ENCODE peak calls at places on chromosomes 7 and 10, in five cellular contexts. J is SK-N-SH, E is suprapubic skin, X is endothelial cell of umbilical vein, R is breast epithelium. B is an unnamed sample.

GRCh38 chr10:44697096-44697495 is 214.0 kb upstream of the TMEM72 start:
- DNase-seq in X (no peak), J (no peak), E (no peak), R (no peak), B (no peak)

GRCh38 chr7:124201768-124202349 is 169.0 kb upstream of the TMEM229A start:
- DNase-seq in E (no peak), R (no peak), J (no peak), X (no peak), B (no peak)

GRCh38 chr10:61904711-61905445 is 3.4 kb downstream of the ARID5B start:
- DNase-seq in E (no peak), X (peak), R (no peak), J (peak), B (peak)

GRCh38 chr7:27108390-27109127 is 6.1 kb upstream of the HOXA2 start:
- DNase-seq in X (peak), J (no peak), E (peak), R (no peak), B (no peak)

GRCh38 chr10:30885423-30885822 is 146.2 kb downstream of the ZNF438 start:
- DNase-seq in J (no peak), R (no peak), X (no peak), E (no peak), B (no peak)

GRCh38 chr7:44222074-44222473 is 21.3 kb downstream of the YKT6 start:
- DNase-seq in J (no peak), R (no peak), E (no peak), X (no peak), B (no peak)

GRCh38 chr10:87036623-87037022 is 16.5 kb downstream of the FAM25A start:
- DNase-seq in E (no peak), R (no peak), J (no peak), X (no peak), B (no peak)

GRCh38 chr7:156460861-156461632 is 179.5 kb upstream of the RNF32 start:
- DNase-seq in R (no peak), E (no peak), J (no peak), X (no peak), B (no peak)

GRCh38 chr7:17608114-17608833 is 309.8 kb downstream of the AHR start:
- DNase-seq in R (no peak), J (no peak), E (no peak), X (no peak), B (no peak)

GRCh38 chr10:28906934-28907333 is 229.6 kb downstream of the BAMBI start:
- DNase-seq in R (no peak), E (no peak), J (no peak), X (peak), B (no peak)

GRCh38 chr7:137879357-137880158 is 32.8 kb upstream of the DGKI start:
- DNase-seq in R (no peak), J (no peak), X (no peak), E (no peak), B (no peak)

GRCh38 chr10:132670546-132670945 is 115.4 kb downstream of the NKX6-2 start:
- DNase-seq in J (no peak), X (no peak), E (no peak), R (peak), B (no peak)

GRCh38 chr10:18583575-18584270 is 67.7 kb downstream of the NSUN6 start:
- DNase-seq in X (peak), R (no peak), J (no peak), E (no peak), B (no peak)

GRCh38 chr10:115727114-115727513 is 545.9 kb downstream of the GFRA1 start:
- DNase-seq in J (peak), E (no peak), R (no peak), X (no peak), B (no peak)

GRCh38 chr7:156055206-156055822 is 243.1 kb upstream of the SHH start:
- DNase-seq in E (no peak), R (no peak), X (no peak), J (no peak), B (peak)

GRCh38 chr7:5528071-5528814 is 104.6 kb upstream of the TNRC18 start:
- DNase-seq in R (no peak), E (peak), J (no peak), X (peak), B (no peak)

GRCh38 chr10:31320179-31320597 is 1.2 kb downstream of the ZEB1 start:
- DNase-seq in E (peak), R (no peak), X (no peak), J (peak), B (no peak)

GRCh38 chr10:7258948-7259523 is 151.8 kb downstream of the SFMBT2 start:
- DNase-seq in E (no peak), R (no peak), J (peak), X (no peak), B (no peak)

GRCh38 chr7:130891254-130892094 is 157.5 kb upstream of the KLF14 start:
- DNase-seq in E (no peak), R (no peak), J (no peak), X (peak), B (no peak)

GRCh38 chr7:23864984-23865383 is 155.0 kb downstream of the STK31 start:
- DNase-seq in R (no peak), X (peak), J (no peak), E (no peak), B (peak)

GRCh38 chr7:30487371-30487770 is 8.8 kb upstream of the NOD1 start:
- DNase-seq in X (no peak), E (no peak), R (no peak), J (no peak), B (no peak)

GRCh38 chr7:44114586-44115310 is 8.6 kb downstream of the POLD2 start:
- DNase-seq in J (no peak), E (no peak), X (no peak), R (no peak), B (no peak)

GRCh38 chr10:11546581-11546980 is 64.9 kb downstream of the USP6NL start:
- DNase-seq in X (peak), J (no peak), E (no peak), R (no peak), B (no peak)

GRCh38 chr10:3208481-3209406 is 36.2 kb upstream of the PITRM1 start:
- DNase-seq in R (no peak), J (no peak), X (no peak), E (peak), B (no peak)

GRCh38 chr7:17971392-17971791 is 31.1 kb upstream of the SNX13 start:
- DNase-seq in E (no peak), J (no peak), R (no peak), X (peak), B (no peak)

DNA sequence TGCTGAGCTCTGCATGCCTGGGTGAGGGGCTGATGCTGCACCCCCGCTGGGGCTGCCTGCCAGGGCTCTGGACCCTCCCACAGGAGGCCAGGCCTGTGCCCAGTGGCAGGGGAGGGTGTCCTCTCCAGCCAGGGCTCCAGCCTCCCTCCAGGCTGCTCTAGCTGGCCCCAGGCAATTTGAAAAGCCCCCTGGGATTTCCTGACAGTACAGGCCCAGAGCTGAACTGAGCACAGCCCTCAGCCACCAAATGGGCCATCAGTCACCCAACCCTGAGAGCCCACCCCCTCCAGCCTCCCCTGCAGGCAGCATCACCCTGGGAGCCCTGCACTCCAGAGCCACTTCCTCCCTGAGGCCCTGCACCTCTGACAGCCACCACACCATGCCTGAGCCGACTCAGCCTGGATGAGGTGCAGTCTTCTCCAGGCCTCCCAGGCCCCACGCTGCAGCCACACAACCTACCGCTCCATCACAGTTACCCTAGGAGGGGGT is 101.8 kb upstream of the RET start:
- DNase-seq in E (peak), X (no peak), R (no peak), J (peak), B (no peak)
- TF ChIP-seq POLR2AphosphoS5 in E (no peak), X (no peak), R (no peak), J (no peak), B (no peak)

GRCh38 chr7:105854516-105854915 is 21.9 kb downstream of the ATXN7L1 start:
- DNase-seq in E (no peak), R (no peak), X (no peak), J (no peak), B (no peak)

GRCh38 chr7:105851064-105851463 is 25.3 kb downstream of the ATXN7L1 start:
- DNase-seq in X (no peak), R (no peak), J (no peak), E (no peak), B (no peak)

GRCh38 chr7:105849122-105849855 is 27.1 kb downstream of the ATXN7L1 start:
- DNase-seq in X (peak), R (no peak), J (no peak), E (no peak), B (no peak)

GRCh38 chr7:105857009-105857952 is 19.1 kb downstream of the ATXN7L1 start:
- DNase-seq in E (no peak), X (no peak), J (no peak), R (no peak), B (no peak)

GRCh38 chr7:105853931-105854419 is 22.4 kb downstream of the ATXN7L1 start:
- DNase-seq in E (no peak), X (peak), R (no peak), J (peak), B (no peak)
- H3K4me3 ChIP-seq in E (no peak), X (no peak), R (peak), J (no peak), B (no peak)

GRCh38 chr7:77696643-77697534 is 630 bp downstream of the RSBN1L start:
- DNase-seq in E (peak), J (peak), R (peak), X (peak), B (no peak)
- TF ChIP-seq POLR2AphosphoS5 in E (no peak), J (no peak), R (no peak), X (no peak), B (no peak)

DNA sequence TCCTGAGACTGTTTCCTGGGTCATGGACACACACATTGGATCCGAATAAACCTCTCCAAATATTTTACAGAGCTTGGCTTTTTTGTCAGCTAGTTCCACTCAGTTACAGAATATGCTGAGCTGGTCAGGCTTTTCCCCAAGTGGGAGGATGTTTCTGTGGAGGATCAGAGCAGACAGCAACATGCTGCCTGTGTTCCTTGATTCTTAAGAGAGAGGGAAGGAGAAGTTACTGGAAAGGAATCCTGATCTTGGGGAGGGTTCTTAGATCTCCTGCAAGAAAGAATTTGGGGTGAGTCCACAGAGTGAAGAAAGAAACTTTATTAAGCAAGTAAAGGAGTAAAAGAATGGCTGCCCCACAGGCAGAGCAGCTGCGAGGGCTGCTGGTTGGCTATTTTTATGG is 76.8 kb upstream of the RPA3 start:
- DNase-seq in J (no peak), E (no peak), X (no peak), R (no peak), B (no peak)
- H3K4me3 ChIP-seq in J (no peak), E (no peak), X (no peak), R (no peak), B (no peak)

GRCh38 chr7:77450054-77450453 is 33.9 kb upstream of the GSAP start:
- DNase-seq in X (no peak), E (no peak), R (no peak), J (no peak), B (no peak)

GRCh38 chr7:77453531-77453930 is 37.4 kb upstream of the GSAP start:
- DNase-seq in J (no peak), R (no peak), X (peak), E (no peak), B (no peak)

GRCh38 chr7:77454802-77455201 is 38.7 kb upstream of the GSAP start:
- DNase-seq in J (no peak), X (no peak), R (no peak), E (no peak), B (no peak)

GRCh38 chr7:77447616-77448015 is 31.5 kb upstream of the GSAP start:
- DNase-seq in X (no peak), E (no peak), J (no peak), R (no peak), B (no peak)

DNA sequence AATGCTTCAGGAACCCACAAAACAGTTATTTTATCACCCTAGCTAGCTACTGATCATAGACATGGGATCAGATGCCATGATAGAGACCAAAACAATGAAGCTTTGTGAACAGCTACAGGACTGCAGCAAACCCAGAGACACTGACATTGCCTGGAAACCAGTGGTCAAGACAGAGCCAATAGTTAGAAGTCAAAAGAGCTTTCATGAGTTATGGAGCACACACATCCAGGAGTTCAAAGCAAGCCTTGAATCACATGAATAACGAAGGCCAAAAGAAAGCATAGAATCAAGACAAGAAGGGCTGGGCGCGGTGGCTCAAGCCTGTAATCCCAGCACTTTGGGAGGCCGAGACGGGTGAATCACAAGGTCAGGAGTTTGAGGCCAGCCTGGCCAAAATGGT is 34.5 kb upstream of the GSAP start:
- DNase-seq in X (no peak), E (no peak), R (no peak), J (no peak), B (no peak)
- TF ChIP-seq POLR2AphosphoS5 in X (no peak), E (no peak), R (no peak), J (no peak), B (no peak)

DNA sequence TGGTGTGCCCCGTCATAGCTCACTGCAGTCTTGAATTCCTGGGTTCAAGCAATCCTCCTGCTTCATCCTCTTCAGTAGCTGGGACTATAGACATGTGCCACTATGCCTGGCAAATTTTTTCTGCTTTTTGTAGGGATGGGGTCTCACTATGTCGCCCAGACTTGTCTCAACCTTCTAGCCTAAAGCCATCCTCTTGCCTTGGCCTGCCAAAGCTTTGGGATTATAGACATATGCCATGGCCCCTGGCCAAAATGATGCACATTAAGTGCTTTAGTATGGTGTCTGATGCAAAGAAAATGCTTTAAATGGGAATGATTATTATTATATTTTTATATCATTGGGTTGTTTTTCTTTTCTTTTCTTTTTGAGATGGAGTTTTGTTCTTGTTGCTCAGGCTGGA is 33.2 kb upstream of the VCL start:
- DNase-seq in R (no peak), X (no peak), J (no peak), E (no peak), B (no peak)
- H3K4me3 ChIP-seq in R (no peak), X (no peak), J (no peak), E (no peak), B (no peak)

DNA sequence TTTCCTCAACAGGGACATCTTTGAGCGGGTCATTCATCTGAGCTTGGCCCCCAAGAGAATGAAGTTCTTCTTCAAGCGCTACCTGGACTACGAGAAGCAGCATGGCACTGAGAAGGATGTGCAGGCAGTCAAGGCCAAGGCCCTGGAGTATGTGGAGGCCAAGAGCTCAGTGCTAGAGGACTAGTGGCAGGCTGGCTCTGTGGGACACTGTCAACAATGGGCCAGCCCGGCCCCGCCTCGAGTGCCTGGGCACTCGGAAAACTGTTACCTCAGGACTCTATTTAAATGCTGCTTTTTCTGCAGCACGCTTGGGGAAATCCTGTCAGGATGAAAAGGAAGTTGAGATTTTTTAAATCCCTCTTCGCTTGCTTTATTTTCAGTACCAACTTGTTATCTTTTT is 6.8 kb downstream of the CALHM2 start:
- DNase-seq in E (no peak), R (no peak), J (no peak), X (no peak), B (no peak)
- TF ChIP-seq POLR2AphosphoS5 in E (no peak), R (no peak), J (no peak), X (no peak), B (no peak)

DNA sequence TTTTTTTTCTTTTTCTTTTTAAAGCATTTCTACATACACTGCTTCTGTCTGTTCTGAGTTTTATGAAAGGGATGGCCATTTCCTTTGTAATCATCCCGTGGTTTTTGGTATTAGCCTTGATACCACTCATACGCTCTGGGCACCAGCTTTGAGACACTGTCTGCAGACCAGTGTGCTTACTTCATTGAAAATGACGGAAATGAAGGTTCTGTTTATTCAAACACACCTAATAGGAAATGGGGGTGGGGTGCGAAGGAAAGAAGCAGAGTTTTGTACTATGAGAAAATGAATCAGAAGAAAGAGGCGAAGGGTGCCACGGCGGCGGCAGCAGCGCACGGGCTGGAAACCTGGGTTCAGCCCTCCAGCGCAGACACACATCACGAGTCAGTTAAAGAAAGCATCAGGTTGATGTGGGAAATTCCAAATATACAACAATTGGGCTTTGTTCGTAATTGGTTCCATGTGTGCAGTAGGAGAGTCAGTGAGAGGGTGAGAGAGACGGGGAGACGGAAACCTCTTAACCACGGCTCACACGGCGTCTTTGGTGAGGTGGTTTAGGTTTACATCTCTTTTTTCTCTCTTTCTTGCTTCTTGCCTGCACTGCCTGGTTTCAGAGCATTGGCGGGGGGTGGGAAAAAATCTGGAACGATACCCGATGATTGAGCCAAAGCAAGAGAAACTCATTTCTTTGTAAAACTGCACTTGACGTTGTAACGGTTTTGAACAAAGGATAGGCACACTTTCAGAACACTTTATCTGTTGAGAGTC is 321.2 kb downstream of the FRMD4A start:
- DNase-seq in J (peak), E (no peak), R (no peak), X (peak), B (no peak)
- H3K4me3 ChIP-seq in J (peak), E (peak), R (peak), X (peak), B (peak)

GRCh38 chr10:8794860-8795259 is 740.4 kb downstream of the GATA3 start:
- DNase-seq in J (no peak), X (no peak), E (no peak), R (no peak), B (no peak)

GRCh38 chr10:8787649-8788048 is 733.2 kb downstream of the GATA3 start:
- DNase-seq in R (no peak), J (no peak), X (no peak), E (no peak), B (no peak)

GRCh38 chr10:8790390-8790789 is 735.9 kb downstream of the GATA3 start:
- DNase-seq in X (peak), R (no peak), J (no peak), E (no peak), B (no peak)
- TF ChIP-seq POLR2AphosphoS5 in X (no peak), R (no peak), J (no peak), E (no peak), B (no peak)

GRCh38 chr7:158816995-158817394 is 12.3 kb downstream of the ESYT2 start:
- DNase-seq in X (no peak), R (no peak), E (no peak), J (no peak), B (no peak)
- H3K4me3 ChIP-seq in X (no peak), R (no peak), E (peak), J (no peak), B (no peak)

B was measured in Panc1.